ENCODE peak calls at places on chromosomes 13 and 19, in four cellular contexts. R is stimulated activated CD8-positive, alpha-beta memory T cell treated with anti-CD3 and anti-CD28 coated beads, Interleukin-7, amount 100 ng/mL, for 1 hour; B is uterus; H is stimulated activated naive CD8-positive, alpha-beta T cell treated with anti-CD3 and anti-CD28 coated beads, Interleukin-15, Interleukin-2, amounts not matched to agents 100 U/mL and 50 U/mL, for 24 hours. C is an unnamed sample.
A peak's percentile ranks its signal among the peaks of the same experiment; 100 is the strongest.

GRCh38 chr13:40813662-40814454 is 24.4 kb downstream of the SLC25A15 start:
- DNase-seq in R (no peak), B (no peak), H (no peak), C (peak; percentile 26)

GRCh38 chr19:12603714-12604113 is 6.9 kb downstream of the ZNF490 start:
- DNase-seq in R (no peak), B (no peak), H (peak; percentile 58), C (no peak)

GRCh38 chr19:37928527-37929286 is 21.7 kb downstream of the SIPA1L3 start:
- DNase-seq in R (no peak), B (no peak), H (no peak), C (no peak)

GRCh38 chr19:51503891-51504290 is 2.3 kb upstream of the SIGLEC12 start:
- DNase-seq in R (no peak), B (no peak), H (no peak), C (no peak)

GRCh38 chr13:85828094-85828684 is 29.0 kb upstream of the SLITRK6 start:
- DNase-seq in R (no peak), B (no peak), H (no peak), C (peak; percentile 4)

GRCh38 chr13:41075034-41075433 is 13.7 kb downstream of the WBP4 start:
- DNase-seq in R (no peak), B (no peak), H (no peak), C (peak; percentile 48)

GRCh38 chr19:17718988-17719711 is at the start of gene MAP1S:
- DNase-seq in R (peak; percentile 35), B (peak; percentile 34), H (peak; percentile 84), C (peak; percentile 87)

GRCh38 chr13:114069376-114070097 is 62.9 kb downstream of the RASA3 start:
- DNase-seq in R (no peak), B (peak; percentile 25), H (no peak), C (no peak)

GRCh38 chr13:20633802-20634201 is 66.8 kb downstream of the IFT88 start:
- DNase-seq in R (no peak), B (no peak), H (no peak), C (no peak)

GRCh38 chr19:35038623-35039512 is 2.7 kb upstream of the HPN start:
- DNase-seq in R (no peak), B (no peak), H (no peak), C (no peak)

GRCh38 chr19:39870171-39870971 is 24.2 kb upstream of the FBL start:
- DNase-seq in R (no peak), B (no peak), H (no peak), C (peak; percentile 41)

GRCh38 chr13:29573190-29573589 is 22.3 kb downstream of the SLC7A1 start:
- DNase-seq in R (no peak), B (no peak), H (no peak), C (no peak)

GRCh38 chr19:15050639-15051038 is 1.4 kb downstream of the CASP14 start:
- DNase-seq in R (no peak), B (no peak), H (no peak), C (no peak)

GRCh38 chr13:97122381-97122996 is 99.6 kb upstream of the MBNL2 start:
- DNase-seq in R (no peak), B (no peak), H (no peak), C (no peak)

GRCh38 chr19:41746593-41747227 is 8.6 kb upstream of the CEACAM6 start:
- DNase-seq in R (peak; percentile 7), B (no peak), H (peak; percentile 60), C (peak; percentile 36)

GRCh38 chr13:31322025-31322424 is 122.2 kb downstream of the B3GLCT start:
- DNase-seq in R (no peak), B (peak; percentile 50), H (no peak), C (no peak)

GRCh38 chr19:54325194-54325621 is 12.2 kb upstream of the LILRA5 start:
- DNase-seq in R (peak; percentile 29), B (no peak), H (peak; percentile 48), C (peak; percentile 70)

GRCh38 chr19:30870861-30871260 is 478.4 kb downstream of the TSHZ3 start:
- DNase-seq in R (no peak), B (no peak), H (no peak), C (no peak)

GRCh38 chr19:11587302-11587972 is 9.8 kb upstream of the ZNF627 start:
- DNase-seq in R (peak; percentile 60), B (peak; percentile 79), H (peak; percentile 81), C (peak; percentile 79)

GRCh38 chr19:44648536-44649370 is 5.0 kb downstream of the PVR start:
- DNase-seq in R (no peak), B (no peak), H (no peak), C (no peak)

GRCh38 chr19:49130325-49130724 is 11.0 kb downstream of the PPFIA3 start:
- DNase-seq in R (no peak), B (no peak), H (no peak), C (no peak)

GRCh38 chr19:44641866-44642265 is 1.8 kb upstream of the PVR start:
- DNase-seq in R (no peak), B (no peak), H (no peak), C (no peak)

GRCh38 chr19:47598407-47599349 is 10.3 kb upstream of the BICRA start:
- DNase-seq in R (no peak), B (peak; percentile 87), H (no peak), C (peak; percentile 17)

GRCh38 chr19:8512115-8512967 is 1.6 kb downstream of the ZNF414 start:
- DNase-seq in R (no peak), B (no peak), H (peak; percentile 51), C (peak; percentile 89)

GRCh38 chr19:8640402-8641004 is 10.1 kb downstream of the NFILZ start:
- DNase-seq in R (no peak), B (peak; percentile 19), H (no peak), C (no peak)

GRCh38 chr19:4597278-4597974 is 37.9 kb upstream of the SEMA6B start:
- DNase-seq in R (no peak), B (no peak), H (peak; percentile 28), C (peak; percentile 89)